ENCODE peak calls at places on chromosomes 5 and 9, in seven cellular contexts. B is activated naive CD4-positive, alpha-beta T cell treated with Interleukin-2 at 50 U/mL for 16 hours; M is lower lobe of right lung; K is ACHN; U is stimulated activated CD8-positive, alpha-beta memory T cell treated with anti-CD3 and anti-CD28 coated beads, Interleukin-4, amount 100 ng/mL, for 48 hours; R is NCI-H1092 treated with DMSO at 0.1 percent for 48 hours; J is left colon. Y is an unnamed sample.

GRCh38 chr9:100322954-100323536 is 29.7 kb downstream of the TEX10 start:
- DNase-seq in B (peak), M (no peak), K (peak), U (no peak), R (peak), J (peak), Y (peak)

GRCh38 chr5:157670662-157671591 is at the start of gene C5orf52:
- DNase-seq in B (peak), M (peak), K (peak), U (peak), R (peak), J (peak), Y (peak)

GRCh38 chr5:157187046-157187754 is 6.6 kb downstream of the ITK start:
- DNase-seq in B (no peak), M (no peak), K (no peak), U (no peak), R (no peak), J (no peak), Y (no peak)

GRCh38 chr5:179326176-179326997 is 18.9 kb downstream of the ADAMTS2 start:
- DNase-seq in B (no peak), M (peak), K (no peak), U (no peak), R (no peak), J (no peak), Y (no peak)

GRCh38 chr5:103487253-103487652 is 75.3 kb downstream of the NUDT12 start:
- DNase-seq in B (no peak), M (no peak), K (no peak), U (no peak), R (no peak), J (no peak), Y (no peak)

GRCh38 chr9:108278341-108278740 is 577.4 kb downstream of the ACTL7B start:
- DNase-seq in B (no peak), M (no peak), K (no peak), U (no peak), R (no peak), J (no peak), Y (no peak)

GRCh38 chr5:3997670-3998069 is 402.0 kb downstream of the IRX1 start:
- DNase-seq in B (no peak), M (no peak), K (no peak), U (no peak), R (no peak), J (no peak), Y (no peak)

GRCh38 chr5:143054480-143054941 is 284.3 kb downstream of the ARHGAP26 start:
- DNase-seq in B (peak), M (no peak), K (no peak), U (peak), R (no peak), J (peak), Y (no peak)

GRCh38 chr5:29001666-29002065 is 1963.3 kb upstream of the CDH9 start:
- DNase-seq in B (no peak), M (no peak), K (peak), U (no peak), R (no peak), J (no peak), Y (no peak)

GRCh38 chr9:136048560-136049411 is 46.3 kb downstream of the NACC2 start:
- DNase-seq in B (no peak), M (no peak), K (no peak), U (no peak), R (no peak), J (no peak), Y (no peak)

GRCh38 chr9:128992995-128993394 is 35.1 kb downstream of the SH3GLB2 start:
- DNase-seq in B (no peak), M (no peak), K (peak), U (no peak), R (no peak), J (no peak), Y (no peak)

GRCh38 chr9:19199012-19199411 is 31.5 kb upstream of the DENND4C start:
- DNase-seq in B (no peak), M (no peak), K (no peak), U (no peak), R (no peak), J (no peak), Y (no peak)

GRCh38 chr9:128174062-128174461 is 14.0 kb downstream of the BBLN start:
- DNase-seq in B (no peak), M (no peak), K (no peak), U (no peak), R (no peak), J (no peak), Y (no peak)

GRCh38 chr9:85536076-85536475 is 205.7 kb downstream of the AGTPBP1 start:
- DNase-seq in B (no peak), M (peak), K (peak), U (no peak), R (no peak), J (no peak), Y (no peak)

GRCh38 chr9:89848060-89849040 is 243.5 kb downstream of the GADD45G start:
- DNase-seq in B (no peak), M (no peak), K (no peak), U (no peak), R (no peak), J (no peak), Y (no peak)

GRCh38 chr9:129910628-129911567 is 75.6 kb downstream of the USP20 start:
- DNase-seq in B (no peak), M (no peak), K (peak), U (no peak), R (no peak), J (no peak), Y (no peak)

GRCh38 chr5:144484124-144484897 is 313.6 kb downstream of the KCTD16 start:
- DNase-seq in B (no peak), M (no peak), K (peak), U (no peak), R (no peak), J (no peak), Y (no peak)

GRCh38 chr9:72937545-72937944 is 15.3 kb downstream of the ALDH1A1 start:
- DNase-seq in B (no peak), M (no peak), K (no peak), U (no peak), R (no peak), J (no peak), Y (no peak)

GRCh38 chr9:72005451-72005850 is 55.0 kb downstream of the C9orf57 start:
- DNase-seq in B (no peak), M (no peak), K (no peak), U (no peak), R (no peak), J (no peak), Y (no peak)

GRCh38 chr9:13790055-13790454 is 510.6 kb upstream of the MPDZ start:
- DNase-seq in B (no peak), M (no peak), K (no peak), U (no peak), R (no peak), J (no peak), Y (no peak)

GRCh38 chr5:63500242-63500641 is 462.0 kb downstream of the HTR1A start:
- DNase-seq in B (no peak), M (no peak), K (no peak), U (no peak), R (no peak), J (no peak), Y (no peak)

GRCh38 chr5:61677220-61677619 is 345.2 kb downstream of the ZSWIM6 start:
- DNase-seq in B (no peak), M (no peak), K (no peak), U (no peak), R (no peak), J (no peak), Y (no peak)

GRCh38 chr5:151742870-151743294 is 15.5 kb downstream of the ATOX1 start:
- DNase-seq in B (no peak), M (no peak), K (peak), U (no peak), R (peak), J (peak), Y (no peak)

GRCh38 chr5:96332535-96333396 is 100.3 kb downstream of the PCSK1 start:
- DNase-seq in B (no peak), M (no peak), K (no peak), U (no peak), R (no peak), J (no peak), Y (no peak)

GRCh38 chr9:126591083-126591482 is 22.6 kb upstream of the LMX1B start:
- DNase-seq in B (no peak), M (no peak), K (peak), U (no peak), R (no peak), J (no peak), Y (no peak)